ENCODE peak calls at places on chromosome 2, in nine cellular contexts. L, N, P, I, M, D, X, U and G are unnamed samples.

GRCh38 chr2:135743860-135744259 is 2.2 kb downstream of the UBXN4 start:
- DNase-seq in U (no peak), X (no peak), D (peak), M (no peak), P (no peak), N (no peak), I (no peak), L (no peak), G (no peak)

GRCh38 chr2:28956415-28956826 is 24.7 kb upstream of the TOGARAM2 start:
- DNase-seq in P (no peak), U (no peak), X (peak), M (no peak), L (no peak), N (no peak), I (peak), D (no peak), G (no peak)

GRCh38 chr2:134693359-134694330 is 25.2 kb downstream of the TMEM163 start:
- DNase-seq in N (no peak), P (no peak), L (no peak), D (no peak), M (no peak), X (no peak), I (no peak), U (no peak), G (no peak)

GRCh38 chr2:98805412-98806265 is 74.7 kb upstream of the MGAT4A start:
- DNase-seq in D (peak), L (no peak), M (peak), U (no peak), I (peak), N (no peak), X (no peak), P (peak), G (peak)

GRCh38 chr2:2107140-2107539 is 223.9 kb downstream of the MYT1L start:
- DNase-seq in M (no peak), I (no peak), N (no peak), P (no peak), L (no peak), D (no peak), U (no peak), X (no peak), G (no peak)

GRCh38 chr2:182668671-182669070 is 47.4 kb upstream of the DNAJC10 start:
- DNase-seq in D (peak), L (no peak), N (no peak), X (no peak), P (peak), M (no peak), I (no peak), U (no peak), G (no peak)

GRCh38 chr2:163441603-163442002 is 294.2 kb downstream of the FIGN start:
- DNase-seq in X (no peak), I (no peak), L (no peak), D (no peak), M (no peak), P (no peak), N (no peak), U (no peak), G (no peak)

GRCh38 chr2:240528406-240529040 is 29.3 kb downstream of the ANKMY1 start:
- DNase-seq in M (no peak), I (no peak), D (no peak), U (no peak), L (no peak), X (no peak), N (no peak), P (no peak), G (peak)

GRCh38 chr2:32384529-32384928 is 27.7 kb downstream of the BIRC6 start:
- DNase-seq in P (no peak), L (no peak), X (no peak), U (no peak), M (no peak), N (no peak), D (no peak), I (no peak), G (no peak)

GRCh38 chr2:112004246-112004645 is 50.8 kb upstream of the TMEM87B start:
- DNase-seq in U (peak), L (no peak), N (peak), P (no peak), I (peak), M (peak), D (no peak), X (peak), G (peak)

GRCh38 chr2:68766378-68766845 is 31.8 kb downstream of the ARHGAP25 start:
- DNase-seq in P (no peak), X (peak), M (peak), L (peak), I (peak), D (no peak), N (no peak), U (peak), G (peak)

GRCh38 chr2:205650931-205651330 is 31.4 kb upstream of the NRP2 start:
- DNase-seq in L (no peak), M (no peak), N (no peak), I (no peak), X (no peak), D (no peak), P (no peak), U (no peak), G (no peak)

GRCh38 chr2:209334188-209335017 is 89.4 kb upstream of the MAP2 start:
- DNase-seq in L (peak), X (no peak), M (peak), P (peak), I (peak), D (peak), U (no peak), N (peak), G (peak)

GRCh38 chr2:200451506-200451905 is 58.4 kb downstream of the KCTD18 start:
- DNase-seq in U (no peak), L (no peak), D (no peak), N (no peak), M (no peak), X (no peak), P (no peak), I (no peak), G (no peak)

GRCh38 chr2:68319397-68320117 is at the start of gene CNRIP1:
- DNase-seq in N (peak), L (no peak), U (peak), X (peak), I (peak), D (peak), M (peak), P (no peak), G (no peak)

GRCh38 chr2:109379507-109379906 is 234.3 kb downstream of the SEPTIN10 start:
- DNase-seq in U (peak), P (no peak), D (peak), N (peak), X (peak), I (no peak), M (peak), L (no peak), G (peak)

GRCh38 chr2:38466849-38467767 is 90.0 kb upstream of the ATL2 start:
- DNase-seq in L (no peak), U (no peak), M (no peak), I (peak), X (no peak), N (no peak), P (no peak), D (no peak), G (no peak)

GRCh38 chr2:142843731-142844130 is 33.7 kb upstream of the KYNU start:
- DNase-seq in X (no peak), U (no peak), L (no peak), M (no peak), N (no peak), P (no peak), D (no peak), I (no peak), G (no peak)

GRCh38 chr2:239087041-239087710 is 239.3 kb downstream of the TWIST2 start:
- DNase-seq in M (no peak), N (no peak), P (no peak), D (no peak), X (no peak), U (no peak), L (no peak), I (no peak), G (no peak)

GRCh38 chr2:172288603-172289002 is 138.8 kb upstream of the ITGA6 start:
- DNase-seq in D (no peak), I (no peak), P (peak), L (peak), U (no peak), M (no peak), X (no peak), N (no peak), G (no peak)

GRCh38 chr2:236164201-236164982 is 3.8 kb downstream of the GBX2 start:
- DNase-seq in N (no peak), I (no peak), D (no peak), L (no peak), P (no peak), M (no peak), U (no peak), X (no peak), G (no peak)

GRCh38 chr2:40240067-40240466 is 211.8 kb downstream of the SLC8A1 start:
- DNase-seq in U (peak), N (peak), X (peak), P (no peak), M (peak), I (peak), L (no peak), D (peak), G (peak)

GRCh38 chr2:154324601-154325000 is 373.9 kb upstream of the KCNJ3 start:
- DNase-seq in D (no peak), U (no peak), I (no peak), X (no peak), L (no peak), M (no peak), N (no peak), P (no peak), G (no peak)

GRCh38 chr2:64625352-64626145 is 28.2 kb downstream of the SERTAD2 start:
- DNase-seq in L (no peak), U (no peak), X (no peak), M (no peak), N (no peak), P (no peak), D (no peak), I (no peak), G (no peak)

GRCh38 chr2:195848119-195848899 is 191.3 kb downstream of the SLC39A10 start:
- DNase-seq in P (no peak), I (no peak), D (no peak), N (no peak), X (no peak), M (no peak), U (no peak), L (no peak), G (no peak)
- TF ChIP-seq CTCF in P (no peak), I (no peak), D (no peak), N (no peak), X (no peak), M (no peak), U (no peak), L (no peak), G (no peak)

GRCh38 chr2:74179063-74179865 is 585 bp upstream of the MOB1A start:
- DNase-seq in N (no peak), D (no peak), U (peak), P (peak), X (no peak), M (no peak), L (no peak), I (no peak), G (no peak)
- H3K4me3 ChIP-seq in N (peak), D (peak), U (peak), P (peak), X (peak), M (peak), L (peak), I (peak), G (peak)

GRCh38 chr2:169141713-169142352 is 72.5 kb downstream of the DHRS9 start:
- DNase-seq in X (no peak), M (peak), L (peak), N (no peak), I (peak), U (no peak), D (peak), P (no peak), G (no peak)

GRCh38 chr2:169143998-169144397 is 74.6 kb downstream of the DHRS9 start:
- DNase-seq in I (no peak), L (no peak), N (no peak), D (no peak), U (no peak), M (no peak), P (no peak), X (no peak), G (no peak)

DNA sequence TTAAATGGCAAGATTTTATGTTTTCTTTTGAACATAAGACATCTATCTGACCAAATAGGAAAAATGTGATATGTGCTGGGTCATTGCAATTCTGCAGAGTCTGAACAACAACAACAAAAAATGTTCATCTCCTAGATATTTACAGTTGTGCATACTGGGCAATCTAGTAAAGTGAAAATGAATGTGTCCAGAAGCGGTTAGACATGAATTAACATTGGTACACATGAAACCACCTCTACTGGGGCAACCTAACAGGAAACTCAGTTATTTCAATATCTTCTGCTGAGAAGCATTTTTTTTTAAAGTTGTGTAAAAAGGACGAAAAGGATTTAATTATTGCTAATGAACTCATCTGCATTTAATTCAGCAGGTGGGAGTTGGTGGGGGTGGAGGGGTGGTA is 76.9 kb downstream of the DHRS9 start:
- DNase-seq in P (no peak), M (no peak), U (no peak), D (no peak), N (no peak), L (no peak), X (no peak), I (no peak), G (no peak)
- TF ChIP-seq CTCF in P (no peak), M (no peak), U (no peak), D (no peak), N (no peak), L (no peak), X (no peak), I (no peak), G (no peak)

DNA sequence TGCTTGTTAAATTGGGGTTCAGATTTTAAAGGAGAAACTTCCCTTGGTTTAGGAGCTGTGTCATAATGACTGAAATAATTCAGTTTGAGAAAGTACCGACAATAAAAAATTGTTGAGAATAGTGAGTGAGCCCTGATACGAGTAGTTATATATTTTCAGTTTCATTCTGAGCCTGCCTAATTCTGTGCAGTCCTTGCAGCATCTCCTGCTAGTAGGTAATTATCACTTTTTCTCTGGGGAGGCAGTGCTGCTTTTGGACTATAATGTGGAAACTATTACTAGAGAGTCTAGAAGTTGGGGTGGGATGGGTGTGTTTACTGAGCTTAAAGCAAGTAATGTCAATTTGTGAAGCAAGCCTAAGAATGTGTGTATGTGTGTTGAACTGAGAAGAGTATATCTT is 21.7 kb downstream of the ZNF638 start:
- DNase-seq in N (no peak), X (no peak), D (no peak), P (no peak), M (no peak), U (no peak), L (no peak), I (no peak), G (no peak)
- H3K4me3 ChIP-seq in N (no peak), X (no peak), D (no peak), P (no peak), M (no peak), U (no peak), L (no peak), I (no peak), G (no peak)

GRCh38 chr2:120343100-120343432 is 2.9 kb upstream of the INHBB start:
- DNase-seq in L (no peak), X (peak), I (no peak), M (no peak), P (no peak), N (no peak), D (no peak), U (no peak), G (no peak)

GRCh38 chr2:120343433-120344105 is 2.4 kb upstream of the INHBB start:
- DNase-seq in L (peak), N (peak), X (peak), U (peak), P (peak), M (peak), I (peak), D (peak), G (no peak)

GRCh38 chr2:120342451-120342850 is 3.5 kb upstream of the INHBB start:
- DNase-seq in U (no peak), X (no peak), I (no peak), P (no peak), L (no peak), M (no peak), N (no peak), D (no peak), G (no peak)

GRCh38 chr2:120344214-120344990 is 1.5 kb upstream of the INHBB start:
- DNase-seq in U (no peak), N (peak), X (peak), D (no peak), I (peak), L (no peak), P (peak), M (peak), G (no peak)

GRCh38 chr2:120341977-120342376 is 4.0 kb upstream of the INHBB start:
- DNase-seq in I (no peak), D (no peak), N (no peak), X (no peak), P (no peak), M (no peak), L (no peak), U (no peak), G (no peak)
- TF ChIP-seq CTCF in I (no peak), D (no peak), N (no peak), X (no peak), P (no peak), M (no peak), L (no peak), U (no peak), G (no peak)

DNA sequence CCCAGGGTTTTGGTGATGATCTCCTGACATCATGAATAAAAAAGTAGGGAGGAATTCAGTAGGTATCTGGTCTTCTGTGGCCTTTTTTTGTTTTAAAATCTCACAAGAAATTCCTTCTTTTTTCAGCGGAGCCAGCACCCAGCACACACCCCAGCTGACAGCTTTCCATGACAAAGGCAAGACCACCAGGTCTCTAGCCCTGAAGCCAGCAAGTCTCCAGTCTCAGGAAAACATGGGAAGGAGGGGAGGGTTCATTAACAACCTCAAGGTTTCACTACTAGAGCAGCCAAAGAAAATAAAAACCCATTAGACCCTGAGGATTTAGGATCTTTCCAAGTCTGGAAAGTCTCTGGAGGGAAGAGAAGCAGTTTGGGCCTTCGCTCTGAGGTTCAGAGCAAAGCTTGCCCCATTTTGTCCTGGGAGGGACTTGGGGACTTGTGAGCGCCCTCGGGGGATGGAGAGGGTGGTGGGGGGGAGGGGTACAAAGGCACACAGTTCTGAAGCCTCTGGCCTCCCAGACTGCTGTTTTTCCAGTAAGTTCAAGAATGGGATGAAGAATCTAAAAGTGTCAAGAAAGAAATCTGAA is 9.0 kb downstream of the FOXI3 start:
- DNase-seq in D (no peak), U (no peak), N (no peak), I (no peak), M (no peak), L (no peak), X (no peak), P (no peak), G (no peak)
- H3K4me3 ChIP-seq in D (no peak), U (no peak), N (no peak), I (no peak), M (no peak), L (no peak), X (no peak), P (no peak), G (no peak)

GRCh38 chr2:33598472-33599174 is 476 bp downstream of the FAM98A start:
- DNase-seq in P (peak), M (peak), D (peak), N (peak), I (peak), U (peak), X (peak), L (no peak), G (peak)
- TF ChIP-seq CTCF in P (no peak), M (no peak), D (no peak), N (no peak), I (no peak), U (no peak), X (no peak), L (no peak), G (no peak)

GRCh38 chr2:197042613-197043248 is 116.2 kb upstream of the PGAP1 start:
- DNase-seq in N (no peak), X (no peak), L (no peak), U (no peak), I (no peak), M (no peak), D (no peak), P (no peak), G (no peak)
- H3K4me3 ChIP-seq in N (no peak), X (no peak), L (no peak), U (no peak), I (no peak), M (no peak), D (no peak), P (no peak), G (no peak)